ENCODE peak calls at places on chromosomes 11 and 22, in four cellular contexts. One of them, this sample, is unnamed.

GRCh38 chr11:68120212-68121066 is 749 bp downstream of the CHKA start:
- DNase-seq in stimulated activated CD4-positive, alpha-beta T cell treated with anti-CD3 and anti-CD28 coated beads, Interleukin-1b, Interleukin-23, amount 100 ng/mL, for 4 hours: peak
- DNase-seq in SJSA1: peak
- DNase-seq in A172: peak
- DNase-seq in this sample: peak

GRCh38 chr22:20186183-20186870 is 35.5 kb upstream of the CCDC188 start:
- DNase-seq in stimulated activated CD4-positive, alpha-beta T cell treated with anti-CD3 and anti-CD28 coated beads, Interleukin-1b, Interleukin-23, amount 100 ng/mL, for 4 hours: no peak
- DNase-seq in SJSA1: no peak
- DNase-seq in A172: no peak
- DNase-seq in this sample: no peak

GRCh38 chr11:120198403-120198786 is 12.4 kb upstream of the OAF start:
- DNase-seq in stimulated activated CD4-positive, alpha-beta T cell treated with anti-CD3 and anti-CD28 coated beads, Interleukin-1b, Interleukin-23, amount 100 ng/mL, for 4 hours: no peak
- DNase-seq in SJSA1: no peak
- DNase-seq in A172: no peak
- DNase-seq in this sample: no peak

GRCh38 chr22:27800250-27801131 is 1.1 kb downstream of the MN1 start:
- DNase-seq in stimulated activated CD4-positive, alpha-beta T cell treated with anti-CD3 and anti-CD28 coated beads, Interleukin-1b, Interleukin-23, amount 100 ng/mL, for 4 hours: peak
- DNase-seq in SJSA1: no peak
- DNase-seq in A172: no peak
- DNase-seq in this sample: no peak

GRCh38 chr22:24423519-24424000 is 3.8 kb upstream of the ADORA2A start:
- DNase-seq in stimulated activated CD4-positive, alpha-beta T cell treated with anti-CD3 and anti-CD28 coated beads, Interleukin-1b, Interleukin-23, amount 100 ng/mL, for 4 hours: peak
- DNase-seq in SJSA1: no peak
- DNase-seq in A172: no peak
- DNase-seq in this sample: peak

GRCh38 chr11:77842451-77843121 is 21.6 kb downstream of the AAMDC start:
- DNase-seq in stimulated activated CD4-positive, alpha-beta T cell treated with anti-CD3 and anti-CD28 coated beads, Interleukin-1b, Interleukin-23, amount 100 ng/mL, for 4 hours: no peak
- DNase-seq in SJSA1: no peak
- DNase-seq in A172: peak
- DNase-seq in this sample: no peak

GRCh38 chr22:17931400-17931825 is 92.9 kb downstream of the MICAL3 start:
- DNase-seq in stimulated activated CD4-positive, alpha-beta T cell treated with anti-CD3 and anti-CD28 coated beads, Interleukin-1b, Interleukin-23, amount 100 ng/mL, for 4 hours: no peak
- DNase-seq in SJSA1: no peak
- DNase-seq in A172: peak
- DNase-seq in this sample: no peak

GRCh38 chr11:61474234-61474633 is 34.3 kb upstream of the LRRC10B start:
- DNase-seq in stimulated activated CD4-positive, alpha-beta T cell treated with anti-CD3 and anti-CD28 coated beads, Interleukin-1b, Interleukin-23, amount 100 ng/mL, for 4 hours: no peak
- DNase-seq in SJSA1: no peak
- DNase-seq in A172: no peak
- DNase-seq in this sample: no peak

GRCh38 chr22:40491990-40492631 is 121.7 kb downstream of the SGSM3 start:
- DNase-seq in stimulated activated CD4-positive, alpha-beta T cell treated with anti-CD3 and anti-CD28 coated beads, Interleukin-1b, Interleukin-23, amount 100 ng/mL, for 4 hours: no peak
- DNase-seq in SJSA1: no peak
- DNase-seq in A172: no peak
- DNase-seq in this sample: peak

GRCh38 chr22:37639771-37640590 is 512 bp downstream of the SH3BP1 start:
- DNase-seq in stimulated activated CD4-positive, alpha-beta T cell treated with anti-CD3 and anti-CD28 coated beads, Interleukin-1b, Interleukin-23, amount 100 ng/mL, for 4 hours: no peak
- DNase-seq in SJSA1: no peak
- DNase-seq in A172: no peak
- DNase-seq in this sample: no peak

GRCh38 chr22:32476286-32476685 is 1.7 kb downstream of the FBXO7 start:
- DNase-seq in stimulated activated CD4-positive, alpha-beta T cell treated with anti-CD3 and anti-CD28 coated beads, Interleukin-1b, Interleukin-23, amount 100 ng/mL, for 4 hours: no peak
- DNase-seq in SJSA1: no peak
- DNase-seq in A172: no peak
- DNase-seq in this sample: no peak

GRCh38 chr22:22770280-22770871 is 117.2 kb upstream of the IGLL5 start:
- DNase-seq in stimulated activated CD4-positive, alpha-beta T cell treated with anti-CD3 and anti-CD28 coated beads, Interleukin-1b, Interleukin-23, amount 100 ng/mL, for 4 hours: peak
- DNase-seq in SJSA1: peak
- DNase-seq in A172: peak
- DNase-seq in this sample: no peak

GRCh38 chr11:126366064-126366822 is 10.8 kb downstream of the ST3GAL4 start:
- DNase-seq in stimulated activated CD4-positive, alpha-beta T cell treated with anti-CD3 and anti-CD28 coated beads, Interleukin-1b, Interleukin-23, amount 100 ng/mL, for 4 hours: no peak
- DNase-seq in SJSA1: no peak
- DNase-seq in A172: no peak
- DNase-seq in this sample: no peak

GRCh38 chr11:9461760-9462134 is 935 bp downstream of the ZNF143 start:
- DNase-seq in stimulated activated CD4-positive, alpha-beta T cell treated with anti-CD3 and anti-CD28 coated beads, Interleukin-1b, Interleukin-23, amount 100 ng/mL, for 4 hours: no peak
- DNase-seq in SJSA1: no peak
- DNase-seq in A172: peak
- DNase-seq in this sample: no peak

GRCh38 chr11:104136861-104137260 is 27.1 kb downstream of the PDGFD start:
- DNase-seq in stimulated activated CD4-positive, alpha-beta T cell treated with anti-CD3 and anti-CD28 coated beads, Interleukin-1b, Interleukin-23, amount 100 ng/mL, for 4 hours: no peak
- DNase-seq in SJSA1: no peak
- DNase-seq in A172: no peak
- DNase-seq in this sample: no peak

GRCh38 chr11:113632981-113633380 is 73.1 kb downstream of the TMPRSS5 start:
- DNase-seq in stimulated activated CD4-positive, alpha-beta T cell treated with anti-CD3 and anti-CD28 coated beads, Interleukin-1b, Interleukin-23, amount 100 ng/mL, for 4 hours: no peak
- DNase-seq in SJSA1: peak
- DNase-seq in A172: peak
- DNase-seq in this sample: no peak

GRCh38 chr22:23832226-23833016 is 6.4 kb downstream of the DERL3 start:
- DNase-seq in stimulated activated CD4-positive, alpha-beta T cell treated with anti-CD3 and anti-CD28 coated beads, Interleukin-1b, Interleukin-23, amount 100 ng/mL, for 4 hours: no peak
- DNase-seq in SJSA1: no peak
- DNase-seq in A172: no peak
- DNase-seq in this sample: no peak

GRCh38 chr11:69915501-69916250 is 96.5 kb upstream of the FGF3 start:
- DNase-seq in stimulated activated CD4-positive, alpha-beta T cell treated with anti-CD3 and anti-CD28 coated beads, Interleukin-1b, Interleukin-23, amount 100 ng/mL, for 4 hours: peak
- DNase-seq in SJSA1: peak
- DNase-seq in A172: peak
- DNase-seq in this sample: no peak

GRCh38 chr22:31218565-31219262 is 6.6 kb downstream of the LIMK2 start:
- DNase-seq in stimulated activated CD4-positive, alpha-beta T cell treated with anti-CD3 and anti-CD28 coated beads, Interleukin-1b, Interleukin-23, amount 100 ng/mL, for 4 hours: no peak
- DNase-seq in SJSA1: no peak
- DNase-seq in A172: no peak
- DNase-seq in this sample: no peak

GRCh38 chr11:60803273-60803936 is 18.3 kb downstream of the MS4A10 start:
- DNase-seq in stimulated activated CD4-positive, alpha-beta T cell treated with anti-CD3 and anti-CD28 coated beads, Interleukin-1b, Interleukin-23, amount 100 ng/mL, for 4 hours: no peak
- DNase-seq in SJSA1: no peak
- DNase-seq in A172: no peak
- DNase-seq in this sample: no peak

GRCh38 chr11:69292221-69292648 is 1.7 kb upstream of the MYEOV start:
- DNase-seq in stimulated activated CD4-positive, alpha-beta T cell treated with anti-CD3 and anti-CD28 coated beads, Interleukin-1b, Interleukin-23, amount 100 ng/mL, for 4 hours: peak
- DNase-seq in SJSA1: no peak
- DNase-seq in A172: no peak
- DNase-seq in this sample: peak

GRCh38 chr11:17651061-17651460 is 68.3 kb upstream of the MYOD1 start:
- DNase-seq in stimulated activated CD4-positive, alpha-beta T cell treated with anti-CD3 and anti-CD28 coated beads, Interleukin-1b, Interleukin-23, amount 100 ng/mL, for 4 hours: no peak
- DNase-seq in SJSA1: no peak
- DNase-seq in A172: no peak
- DNase-seq in this sample: no peak